ENCODE peak calls at places on chromosome 13, in nine cellular contexts. One of them, this sample, is unnamed.
A peak's percentile ranks its signal among the peaks of the same experiment; 100 is the strongest.

GRCh38 chr13:112821340-112822055 is 131.7 kb downstream of the ATP11A start:
- DNase-seq in cardiac fibroblast: no peak
- DNase-seq in NB4: no peak
- DNase-seq in astrocyte of the cerebellum: no peak
- DNase-seq in uterus: no peak
- DNase-seq in cardiac muscle cell: no peak
- DNase-seq in MM.1S: no peak
- DNase-seq in AG10803: peak; percentile 64
- DNase-seq in GM23338: no peak
- DNase-seq in this sample: no peak

GRCh38 chr13:40980466-40980865 is 38.6 kb downstream of the ELF1 start:
- DNase-seq in cardiac fibroblast: no peak
- DNase-seq in NB4: no peak
- DNase-seq in astrocyte of the cerebellum: no peak
- DNase-seq in uterus: no peak
- DNase-seq in cardiac muscle cell: no peak
- DNase-seq in MM.1S: no peak
- DNase-seq in AG10803: no peak
- DNase-seq in GM23338: no peak
- DNase-seq in this sample: no peak

GRCh38 chr13:106101201-106101600 is 434.3 kb downstream of the EFNB2 start:
- DNase-seq in cardiac fibroblast: no peak
- DNase-seq in NB4: no peak
- DNase-seq in astrocyte of the cerebellum: no peak
- DNase-seq in uterus: no peak
- DNase-seq in cardiac muscle cell: no peak
- DNase-seq in MM.1S: no peak
- DNase-seq in AG10803: no peak
- DNase-seq in GM23338: no peak
- DNase-seq in this sample: no peak

GRCh38 chr13:53499551-53499950 is 470.9 kb downstream of the OLFM4 start:
- DNase-seq in cardiac fibroblast: no peak
- DNase-seq in NB4: no peak
- DNase-seq in astrocyte of the cerebellum: no peak
- DNase-seq in uterus: no peak
- DNase-seq in cardiac muscle cell: no peak
- DNase-seq in MM.1S: no peak
- DNase-seq in AG10803: no peak
- DNase-seq in GM23338: no peak
- DNase-seq in this sample: no peak

GRCh38 chr13:31629085-31629785 is 110.1 kb upstream of the RXFP2 start:
- DNase-seq in cardiac fibroblast: peak; percentile 77
- DNase-seq in NB4: peak; percentile 89
- DNase-seq in astrocyte of the cerebellum: no peak
- DNase-seq in uterus: no peak
- DNase-seq in cardiac muscle cell: peak; percentile 41
- DNase-seq in MM.1S: no peak
- DNase-seq in AG10803: peak; percentile 45
- DNase-seq in GM23338: no peak
- DNase-seq in this sample: no peak

GRCh38 chr13:70518081-70518480 is 409.8 kb upstream of the KLHL1 start:
- DNase-seq in cardiac fibroblast: no peak
- DNase-seq in NB4: no peak
- DNase-seq in astrocyte of the cerebellum: no peak
- DNase-seq in uterus: no peak
- DNase-seq in cardiac muscle cell: no peak
- DNase-seq in MM.1S: no peak
- DNase-seq in AG10803: no peak
- DNase-seq in GM23338: no peak
- DNase-seq in this sample: no peak

GRCh38 chr13:31200636-31200970 is 828 bp downstream of the B3GLCT start:
- DNase-seq in cardiac fibroblast: peak; percentile 36
- DNase-seq in NB4: peak; percentile 69
- DNase-seq in astrocyte of the cerebellum: no peak
- DNase-seq in uterus: peak; percentile 38
- DNase-seq in cardiac muscle cell: no peak
- DNase-seq in MM.1S: peak; percentile 18
- DNase-seq in AG10803: peak; percentile 29
- DNase-seq in GM23338: peak; percentile 46
- DNase-seq in this sample: no peak

GRCh38 chr13:82688400-82688999 is 1193.8 kb downstream of the SLITRK1 start:
- DNase-seq in cardiac fibroblast: peak; percentile 23
- DNase-seq in NB4: peak; percentile 16
- DNase-seq in astrocyte of the cerebellum: no peak
- DNase-seq in uterus: no peak
- DNase-seq in cardiac muscle cell: peak; percentile 13
- DNase-seq in MM.1S: peak; percentile 76
- DNase-seq in AG10803: no peak
- DNase-seq in GM23338: no peak
- DNase-seq in this sample: no peak

GRCh38 chr13:75876371-75877050 is 240.4 kb downstream of the LMO7 start:
- DNase-seq in cardiac fibroblast: peak; percentile 80
- DNase-seq in NB4: peak; percentile 72
- DNase-seq in astrocyte of the cerebellum: peak; percentile 43
- DNase-seq in uterus: peak; percentile 49
- DNase-seq in cardiac muscle cell: peak; percentile 77
- DNase-seq in MM.1S: peak; percentile 80
- DNase-seq in AG10803: peak; percentile 62
- DNase-seq in GM23338: peak; percentile 85
- DNase-seq in this sample: peak; percentile 33

GRCh38 chr13:102203718-102204117 is 198.1 kb downstream of the FGF14 start:
- DNase-seq in cardiac fibroblast: no peak
- DNase-seq in NB4: no peak
- DNase-seq in astrocyte of the cerebellum: no peak
- DNase-seq in uterus: no peak
- DNase-seq in cardiac muscle cell: no peak
- DNase-seq in MM.1S: no peak
- DNase-seq in AG10803: no peak
- DNase-seq in GM23338: no peak
- DNase-seq in this sample: no peak

DNA sequence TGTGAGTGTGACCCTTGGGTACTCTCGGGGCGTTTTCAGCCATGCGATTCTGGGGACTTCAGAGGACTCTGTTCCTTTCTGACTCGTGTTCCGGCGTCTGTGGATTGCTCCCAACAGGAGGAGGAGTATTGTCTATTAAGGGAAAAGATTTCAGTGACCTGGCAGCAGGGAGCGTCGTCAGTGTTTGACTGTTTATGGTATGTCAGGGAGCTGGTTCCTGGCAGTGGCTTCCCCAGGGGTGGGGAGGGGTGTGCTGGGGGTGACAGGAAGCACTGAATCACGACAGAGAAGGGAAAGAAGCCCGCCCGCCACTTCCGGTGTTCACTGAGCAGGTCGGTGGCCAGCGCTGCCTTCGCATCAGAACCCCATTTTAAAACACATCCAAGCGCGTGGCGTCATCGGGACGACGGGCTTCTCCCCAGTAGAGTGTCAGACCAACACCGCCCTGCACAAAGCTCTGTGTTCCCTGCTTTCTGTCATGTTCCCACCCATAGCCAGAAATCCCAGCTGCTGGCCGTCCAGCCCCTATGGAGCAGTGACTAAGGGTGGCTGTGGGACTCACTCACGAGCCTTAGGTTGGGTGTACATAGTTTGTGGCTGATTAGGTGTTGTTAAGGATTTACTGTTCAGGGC is 33.8 kb downstream of the COL4A2 start:
- DNase-seq in cardiac fibroblast: peak; percentile 95
- DNase-seq in NB4: peak; percentile 30
- DNase-seq in astrocyte of the cerebellum: no peak
- DNase-seq in uterus: peak; percentile 93
- DNase-seq in cardiac muscle cell: peak; percentile 85
- DNase-seq in MM.1S: no peak
- DNase-seq in AG10803: peak; percentile 74
- DNase-seq in GM23338: no peak
- DNase-seq in this sample: no peak
- H3K4me3 ChIP-seq in cardiac fibroblast: peak overlapping the region; percentile 9
- H3K4me3 ChIP-seq in NB4: no peak overlapping the region
- H3K4me3 ChIP-seq in astrocyte of the cerebellum: no peak overlapping the region
- H3K4me3 ChIP-seq in uterus: peak overlapping the region; percentile 14
- H3K4me3 ChIP-seq in cardiac muscle cell: no peak overlapping the region
- H3K4me3 ChIP-seq in MM.1S: no peak overlapping the region
- H3K4me3 ChIP-seq in AG10803: no peak overlapping the region
- H3K4me3 ChIP-seq in GM23338: no peak overlapping the region
- H3K4me3 ChIP-seq in this sample: no peak overlapping the region

GRCh38 chr13:110617326-110618072 is 2.2 kb downstream of the NAXD start:
- DNase-seq in cardiac fibroblast: peak; percentile 79
- DNase-seq in NB4: no peak
- DNase-seq in astrocyte of the cerebellum: peak; percentile 74
- DNase-seq in uterus: peak; percentile 45
- DNase-seq in cardiac muscle cell: peak; percentile 84
- DNase-seq in MM.1S: no peak
- DNase-seq in AG10803: peak; percentile 60
- DNase-seq in GM23338: peak; percentile 65
- DNase-seq in this sample: no peak

GRCh38 chr13:110616103-110617101 is 1.1 kb downstream of the NAXD start:
- DNase-seq in cardiac fibroblast: peak; percentile 85
- DNase-seq in NB4: peak; percentile 62
- DNase-seq in astrocyte of the cerebellum: no peak
- DNase-seq in uterus: no peak
- DNase-seq in cardiac muscle cell: peak; percentile 38
- DNase-seq in MM.1S: peak; percentile 21
- DNase-seq in AG10803: peak; percentile 62
- DNase-seq in GM23338: peak; percentile 51
- DNase-seq in this sample: no peak

GRCh38 chr13:110620596-110620995 is 5.3 kb downstream of the NAXD start:
- DNase-seq in cardiac fibroblast: no peak
- DNase-seq in NB4: no peak
- DNase-seq in astrocyte of the cerebellum: no peak
- DNase-seq in uterus: no peak
- DNase-seq in cardiac muscle cell: no peak
- DNase-seq in MM.1S: no peak
- DNase-seq in AG10803: no peak
- DNase-seq in GM23338: no peak
- DNase-seq in this sample: no peak

GRCh38 chr13:110618780-110619179 is 3.4 kb downstream of the NAXD start:
- DNase-seq in cardiac fibroblast: no peak
- DNase-seq in NB4: no peak
- DNase-seq in astrocyte of the cerebellum: no peak
- DNase-seq in uterus: no peak
- DNase-seq in cardiac muscle cell: no peak
- DNase-seq in MM.1S: no peak
- DNase-seq in AG10803: no peak
- DNase-seq in GM23338: no peak
- DNase-seq in this sample: no peak

GRCh38 chr13:110618167-110618566 is 2.8 kb downstream of the NAXD start:
- DNase-seq in cardiac fibroblast: no peak
- DNase-seq in NB4: no peak
- DNase-seq in astrocyte of the cerebellum: no peak
- DNase-seq in uterus: no peak
- DNase-seq in cardiac muscle cell: no peak
- DNase-seq in MM.1S: no peak
- DNase-seq in AG10803: no peak
- DNase-seq in GM23338: no peak
- DNase-seq in this sample: no peak
- TF ChIP-seq CTCF in cardiac fibroblast: no peak
- TF ChIP-seq CTCF in NB4: no peak
- TF ChIP-seq CTCF in astrocyte of the cerebellum: no peak
- TF ChIP-seq CTCF in uterus: no peak
- TF ChIP-seq CTCF in cardiac muscle cell: no peak
- TF ChIP-seq CTCF in MM.1S: no peak
- TF ChIP-seq CTCF in AG10803: no peak
- TF ChIP-seq CTCF in GM23338: peak; percentile 1
- TF ChIP-seq CTCF in this sample: no peak

GRCh38 chr13:42381165-42381425 is 109.1 kb downstream of the AKAP11 start:
- DNase-seq in cardiac fibroblast: no peak
- DNase-seq in NB4: no peak
- DNase-seq in astrocyte of the cerebellum: no peak
- DNase-seq in uterus: no peak
- DNase-seq in cardiac muscle cell: no peak
- DNase-seq in MM.1S: no peak
- DNase-seq in AG10803: no peak
- DNase-seq in GM23338: no peak
- DNase-seq in this sample: no peak

GRCh38 chr13:42378383-42378780 is 106.4 kb downstream of the AKAP11 start:
- DNase-seq in cardiac fibroblast: no peak
- DNase-seq in NB4: no peak
- DNase-seq in astrocyte of the cerebellum: no peak
- DNase-seq in uterus: no peak
- DNase-seq in cardiac muscle cell: no peak
- DNase-seq in MM.1S: no peak
- DNase-seq in AG10803: no peak
- DNase-seq in GM23338: no peak
- DNase-seq in this sample: no peak

GRCh38 chr13:42379241-42379640 is 107.3 kb downstream of the AKAP11 start:
- DNase-seq in cardiac fibroblast: no peak
- DNase-seq in NB4: no peak
- DNase-seq in astrocyte of the cerebellum: no peak
- DNase-seq in uterus: no peak
- DNase-seq in cardiac muscle cell: no peak
- DNase-seq in MM.1S: no peak
- DNase-seq in AG10803: no peak
- DNase-seq in GM23338: no peak
- DNase-seq in this sample: no peak

GRCh38 chr13:42377640-42378382 is 105.9 kb downstream of the AKAP11 start:
- DNase-seq in cardiac fibroblast: no peak
- DNase-seq in NB4: peak; percentile 28
- DNase-seq in astrocyte of the cerebellum: no peak
- DNase-seq in uterus: no peak
- DNase-seq in cardiac muscle cell: peak; percentile 41
- DNase-seq in MM.1S: peak; percentile 72
- DNase-seq in AG10803: no peak
- DNase-seq in GM23338: no peak
- DNase-seq in this sample: no peak

DNA sequence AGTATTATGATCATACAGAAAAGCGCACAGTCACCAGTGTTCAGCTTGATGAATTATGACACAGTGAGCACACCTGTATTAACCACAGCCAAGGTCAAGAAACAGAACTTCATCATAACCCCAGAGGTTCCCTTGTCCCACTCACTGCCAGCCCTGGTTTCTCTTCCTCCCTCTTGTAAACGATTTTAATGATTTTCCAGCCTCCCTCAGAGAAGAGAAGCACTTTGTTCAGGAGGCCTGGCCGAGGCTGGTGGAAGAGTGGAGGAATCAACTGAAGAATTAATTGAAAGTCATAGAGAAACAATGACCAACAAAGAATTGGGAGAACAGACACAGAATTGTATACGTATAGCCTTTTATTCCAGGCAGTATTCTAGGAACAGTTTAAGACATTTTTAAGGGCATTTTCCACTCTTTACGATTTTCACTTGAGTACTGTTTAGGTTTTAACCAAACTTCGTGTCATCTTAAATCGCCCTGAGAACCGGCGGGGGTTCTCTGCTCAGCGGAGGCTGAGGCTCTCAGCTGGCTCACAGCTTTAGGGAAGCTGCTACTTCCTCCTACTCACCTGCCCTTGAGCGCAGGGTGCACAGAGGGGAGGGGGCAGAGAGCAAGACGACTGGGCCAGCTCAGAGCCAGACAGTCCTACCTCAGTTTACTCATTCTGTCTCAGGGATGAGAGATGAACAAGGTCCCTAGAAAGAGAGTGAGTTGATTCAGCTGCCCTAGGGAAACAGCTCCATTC is 108.6 kb downstream of the AKAP11 start:
- DNase-seq in cardiac fibroblast: no peak
- DNase-seq in NB4: no peak
- DNase-seq in astrocyte of the cerebellum: no peak
- DNase-seq in uterus: no peak
- DNase-seq in cardiac muscle cell: no peak
- DNase-seq in MM.1S: peak; percentile 34
- DNase-seq in AG10803: no peak
- DNase-seq in GM23338: no peak
- DNase-seq in this sample: no peak
- H3K4me3 ChIP-seq in cardiac fibroblast: no peak overlapping the region
- H3K4me3 ChIP-seq in NB4: no peak overlapping the region
- H3K4me3 ChIP-seq in astrocyte of the cerebellum: no peak overlapping the region
- H3K4me3 ChIP-seq in uterus: no peak overlapping the region
- H3K4me3 ChIP-seq in cardiac muscle cell: no peak overlapping the region
- H3K4me3 ChIP-seq in MM.1S: no peak overlapping the region
- H3K4me3 ChIP-seq in AG10803: no peak overlapping the region
- H3K4me3 ChIP-seq in GM23338: no peak overlapping the region
- H3K4me3 ChIP-seq in this sample: no peak overlapping the region

GRCh38 chr13:29845440-29846056 is 4.9 kb downstream of the UBL3 start:
- DNase-seq in cardiac fibroblast: peak; percentile 57
- DNase-seq in NB4: peak; percentile 24
- DNase-seq in astrocyte of the cerebellum: no peak
- DNase-seq in uterus: no peak
- DNase-seq in cardiac muscle cell: peak; percentile 40
- DNase-seq in MM.1S: no peak
- DNase-seq in AG10803: peak; percentile 28
- DNase-seq in GM23338: no peak
- DNase-seq in this sample: no peak
- TF ChIP-seq CTCF in cardiac fibroblast: peak; percentile 14
- TF ChIP-seq CTCF in NB4: no peak
- TF ChIP-seq CTCF in astrocyte of the cerebellum: peak; percentile 7
- TF ChIP-seq CTCF in uterus: peak; percentile 34
- TF ChIP-seq CTCF in cardiac muscle cell: peak; percentile 38
- TF ChIP-seq CTCF in MM.1S: no peak
- TF ChIP-seq CTCF in AG10803: peak; percentile 51
- TF ChIP-seq CTCF in GM23338: no peak
- TF ChIP-seq CTCF in this sample: no peak

This sample was measured in HFF-Myc.